ENCODE peak calls at places on chromosomes 2 and 18, in eight cellular contexts. R, J, X, T, M, L, S and A are unnamed samples.

GRCh38 chr18:76479351-76480238 is 15.4 kb downstream of the ZNF516 start:
- DNase-seq in J (no peak), R (no peak), X (no peak), S (no peak), T (no peak), M (no peak), L (no peak), A (no peak)

GRCh38 chr2:27262379-27263286 is at the start of gene SLC30A3:
- DNase-seq in R (peak; percentile 54), M (peak; percentile 25), T (peak; percentile 69), J (no peak), L (peak; percentile 66), S (peak; percentile 74), X (peak; percentile 88), A (peak; percentile 37)

GRCh38 chr2:120852200-120852815 is 116.6 kb downstream of the GLI2 start:
- DNase-seq in L (no peak), T (no peak), J (no peak), X (no peak), R (no peak), S (no peak), M (no peak), A (no peak)

GRCh38 chr2:119727493-119727892 is 32.2 kb upstream of the PTPN4 start:
- DNase-seq in X (no peak), J (no peak), M (no peak), L (no peak), S (no peak), R (no peak), T (no peak), A (no peak)

GRCh38 chr2:196376984-196377877 is 205.9 kb upstream of the STK17B start:
- DNase-seq in L (no peak), J (no peak), S (no peak), X (peak; percentile 64), R (peak; percentile 0), T (peak; percentile 54), M (no peak), A (no peak)

GRCh38 chr2:37654419-37654818 is 17.0 kb downstream of the CDC42EP3 start:
- DNase-seq in M (no peak), J (no peak), L (no peak), R (no peak), T (no peak), X (no peak), S (peak; percentile 31), A (no peak)

GRCh38 chr2:200479617-200480292 is 30.1 kb downstream of the KCTD18 start:
- DNase-seq in M (no peak), T (peak; percentile 85), J (no peak), L (peak; percentile 60), X (no peak), R (no peak), S (no peak), A (no peak)

GRCh38 chr2:109694190-109694589 is 80.0 kb downstream of the SOWAHC start:
- DNase-seq in M (no peak), J (no peak), L (peak; percentile 33), R (no peak), S (no peak), T (peak; percentile 48), X (no peak), A (no peak)

GRCh38 chr2:11583203-11583752 is 49.4 kb downstream of the GREB1 start:
- DNase-seq in T (peak; percentile 10), M (no peak), X (no peak), J (no peak), R (no peak), S (peak; percentile 65), L (no peak), A (peak; percentile 20)

GRCh38 chr2:73282924-73283544 is 1.2 kb downstream of the FBXO41 start:
- DNase-seq in X (no peak), R (no peak), M (no peak), J (no peak), L (no peak), T (no peak), S (peak; percentile 27), A (no peak)